ENCODE peak calls at places on chromosomes 5 and 9, in ten cellular contexts. T is IMR-90, E is neural progenitor cell, Q is GM23248, I is H1, M is fibroblast of lung, G is hepatocyte, V is A549, C is endothelial cell of umbilical vein, Y is mesenchymal stem cell. Z is an unnamed sample.

GRCh38 chr5:132090107-132090506 is 16.5 kb downstream of the CSF2 start:
- DNase-seq in T (peak), E (no peak), Q (peak), I (no peak), M (peak), G (no peak), V (peak), C (peak), Y (peak), Z (peak)

GRCh38 chr5:176447538-176447981 is 625 bp upstream of the FAF2 start:
- DNase-seq in T (no peak), E (no peak), Q (no peak), I (peak), M (no peak), G (no peak), V (no peak), C (no peak), Y (no peak), Z (no peak)

GRCh38 chr5:141349917-141350619 is at the start of gene PCDHGB1:
- DNase-seq in T (peak), E (peak), Q (peak), I (peak), M (peak), G (no peak), V (peak), C (no peak), Y (peak), Z (peak)

GRCh38 chr5:17113174-17113941 is 104.1 kb upstream of the BASP1 start:
- DNase-seq in T (peak), E (no peak), Q (peak), I (no peak), M (peak), G (no peak), V (peak), C (no peak), Y (peak), Z (no peak)

GRCh38 chr9:659286-659685 is 182.2 kb upstream of the DMRT1 start:
- DNase-seq in T (no peak), E (no peak), Q (no peak), I (no peak), M (no peak), G (no peak), V (no peak), C (no peak), Y (no peak), Z (no peak)

GRCh38 chr5:54656261-54656728 is 138.7 kb downstream of the SNX18 start:
- DNase-seq in T (no peak), E (no peak), Q (no peak), I (no peak), M (peak), G (no peak), V (no peak), C (no peak), Y (peak), Z (no peak)

GRCh38 chr9:90099262-90099982 is 494.6 kb downstream of the GADD45G start:
- DNase-seq in T (peak), E (peak), Q (peak), I (no peak), M (peak), G (peak), V (peak), C (peak), Y (peak), Z (no peak)

GRCh38 chr9:35755071-35755470 is 995 bp upstream of the MSMP start:
- DNase-seq in T (no peak), E (no peak), Q (no peak), I (no peak), M (no peak), G (no peak), V (no peak), C (peak), Y (no peak), Z (no peak)

GRCh38 chr5:10590226-10591047 is 26.6 kb downstream of the ANKRD33B start:
- DNase-seq in T (peak), E (peak), Q (peak), I (peak), M (peak), G (no peak), V (peak), C (peak), Y (peak), Z (peak)

GRCh38 chr5:16260000-16260399 is 80.4 kb upstream of the MARCHF11 start:
- DNase-seq in T (no peak), E (no peak), Q (no peak), I (no peak), M (no peak), G (no peak), V (no peak), C (no peak), Y (no peak), Z (no peak)

GRCh38 chr5:96565843-96566242 is 96.3 kb upstream of the CAST start:
- DNase-seq in T (peak), E (peak), Q (peak), I (no peak), M (peak), G (no peak), V (peak), C (peak), Y (peak), Z (peak)

GRCh38 chr5:81924467-81924866 is 47.4 kb upstream of the ATG10 start:
- DNase-seq in T (no peak), E (peak), Q (no peak), I (no peak), M (no peak), G (no peak), V (no peak), C (no peak), Y (no peak), Z (no peak)

GRCh38 chr9:89969881-89970639 is 365.2 kb downstream of the GADD45G start:
- DNase-seq in T (no peak), E (no peak), Q (peak), I (no peak), M (no peak), G (no peak), V (no peak), C (no peak), Y (peak), Z (no peak)

GRCh38 chr5:35031276-35031675 is 16.5 kb downstream of the AGXT2 start:
- DNase-seq in T (peak), E (no peak), Q (peak), I (no peak), M (peak), G (no peak), V (no peak), C (no peak), Y (peak), Z (no peak)

GRCh38 chr5:88672644-88673493 is 210.1 kb downstream of the MEF2C start:
- DNase-seq in T (no peak), E (peak), Q (no peak), I (peak), M (peak), G (no peak), V (no peak), C (no peak), Y (no peak), Z (no peak)

GRCh38 chr9:124102363-124102762 is 90.8 kb downstream of the LHX2 start:
- DNase-seq in T (no peak), E (no peak), Q (no peak), I (no peak), M (no peak), G (no peak), V (no peak), C (no peak), Y (no peak), Z (no peak)

GRCh38 chr9:136584401-136585328 is 38.8 kb upstream of the NOTCH1 start:
- DNase-seq in T (no peak), E (no peak), Q (peak), I (no peak), M (no peak), G (peak), V (no peak), C (no peak), Y (no peak), Z (no peak)

GRCh38 chr9:121495976-121496375 is 3.7 kb downstream of the GGTA1 start:
- DNase-seq in T (no peak), E (no peak), Q (no peak), I (no peak), M (no peak), G (no peak), V (no peak), C (no peak), Y (no peak), Z (no peak)

GRCh38 chr9:101176384-101176783 is 147.9 kb downstream of the PLPPR1 start:
- DNase-seq in T (no peak), E (no peak), Q (no peak), I (peak), M (no peak), G (no peak), V (peak), C (no peak), Y (no peak), Z (no peak)

GRCh38 chr5:172133359-172134029 is 54.5 kb downstream of the STK10 start:
- DNase-seq in T (peak), E (no peak), Q (peak), I (no peak), M (peak), G (no peak), V (no peak), C (no peak), Y (peak), Z (peak)

GRCh38 chr9:107358867-107359440 is 75.9 kb downstream of the RAD23B start:
- DNase-seq in T (no peak), E (no peak), Q (no peak), I (no peak), M (no peak), G (no peak), V (no peak), C (no peak), Y (no peak), Z (no peak)

GRCh38 chr5:91296691-91297143 is 86.4 kb downstream of the ARRDC3 start:
- DNase-seq in T (no peak), E (no peak), Q (peak), I (no peak), M (peak), G (no peak), V (peak), C (no peak), Y (no peak), Z (peak)

GRCh38 chr9:4386819-4387218 is 87.0 kb upstream of the GLIS3 start:
- DNase-seq in T (no peak), E (peak), Q (peak), I (no peak), M (no peak), G (no peak), V (peak), C (no peak), Y (no peak), Z (no peak)

GRCh38 chr5:150498501-150498900 is 9.4 kb upstream of the NDST1 start:
- DNase-seq in T (no peak), E (peak), Q (peak), I (peak), M (no peak), G (no peak), V (no peak), C (no peak), Y (no peak), Z (no peak)

GRCh38 chr5:164680216-164680615 is 1174.8 kb downstream of the MAT2B start:
- DNase-seq in T (no peak), E (no peak), Q (no peak), I (no peak), M (no peak), G (no peak), V (no peak), C (no peak), Y (no peak), Z (no peak)

GRCh38 chr5:93145767-93146166 is 435.3 kb downstream of the NR2F1-AS1 start:
- DNase-seq in T (peak), E (no peak), Q (peak), I (no peak), M (peak), G (no peak), V (no peak), C (no peak), Y (no peak), Z (no peak)

GRCh38 chr9:81321551-81321950 is 367.8 kb downstream of the TLE1 start:
- DNase-seq in T (peak), E (no peak), Q (peak), I (no peak), M (peak), G (no peak), V (no peak), C (no peak), Y (no peak), Z (no peak)

GRCh38 chr9:110340306-110340705 is 2.6 kb upstream of the TXNDC8 start:
- DNase-seq in T (no peak), E (peak), Q (peak), I (no peak), M (peak), G (no peak), V (peak), C (no peak), Y (no peak), Z (no peak)

GRCh38 chr5:142618125-142618524 is 67.8 kb downstream of the FGF1 start:
- DNase-seq in T (peak), E (no peak), Q (peak), I (no peak), M (peak), G (no peak), V (no peak), C (peak), Y (peak), Z (no peak)

GRCh38 chr5:65861830-65862241 is 64.5 kb upstream of the ERBIN start:
- DNase-seq in T (peak), E (no peak), Q (peak), I (no peak), M (peak), G (no peak), V (peak), C (no peak), Y (peak), Z (peak)

GRCh38 chr9:121634800-121635261 is 16.6 kb upstream of the DAB2IP start:
- DNase-seq in T (peak), E (peak), Q (peak), I (peak), M (no peak), G (peak), V (peak), C (peak), Y (peak), Z (peak)

GRCh38 chr5:8184455-8185063 is 315.6 kb downstream of the MTRR start:
- DNase-seq in T (peak), E (peak), Q (peak), I (peak), M (no peak), G (peak), V (peak), C (no peak), Y (no peak), Z (no peak)

GRCh38 chr5:93809430-93809829 is 68.0 kb upstream of the POU5F2 start:
- DNase-seq in T (no peak), E (no peak), Q (no peak), I (no peak), M (no peak), G (no peak), V (no peak), C (no peak), Y (no peak), Z (no peak)

GRCh38 chr9:7320139-7320538 is 479.4 kb downstream of the DMAC1 start:
- DNase-seq in T (peak), E (no peak), Q (peak), I (no peak), M (peak), G (peak), V (peak), C (peak), Y (peak), Z (no peak)

GRCh38 chr9:84485539-84485938 is 145.0 kb upstream of the SLC28A3 start:
- DNase-seq in T (no peak), E (no peak), Q (no peak), I (no peak), M (no peak), G (peak), V (no peak), C (no peak), Y (no peak), Z (no peak)

GRCh38 chr9:3856592-3856991 is 330.8 kb upstream of the RFX3 start:
- DNase-seq in T (peak), E (no peak), Q (peak), I (no peak), M (peak), G (no peak), V (no peak), C (no peak), Y (no peak), Z (no peak)

GRCh38 chr9:85414399-85414798 is 327.4 kb downstream of the AGTPBP1 start:
- DNase-seq in T (no peak), E (no peak), Q (no peak), I (no peak), M (no peak), G (no peak), V (no peak), C (no peak), Y (no peak), Z (no peak)

GRCh38 chr5:53607896-53608295 is 47.5 kb downstream of the NDUFS4 start:
- DNase-seq in T (peak), E (no peak), Q (peak), I (no peak), M (peak), G (no peak), V (no peak), C (no peak), Y (no peak), Z (no peak)

DNA sequence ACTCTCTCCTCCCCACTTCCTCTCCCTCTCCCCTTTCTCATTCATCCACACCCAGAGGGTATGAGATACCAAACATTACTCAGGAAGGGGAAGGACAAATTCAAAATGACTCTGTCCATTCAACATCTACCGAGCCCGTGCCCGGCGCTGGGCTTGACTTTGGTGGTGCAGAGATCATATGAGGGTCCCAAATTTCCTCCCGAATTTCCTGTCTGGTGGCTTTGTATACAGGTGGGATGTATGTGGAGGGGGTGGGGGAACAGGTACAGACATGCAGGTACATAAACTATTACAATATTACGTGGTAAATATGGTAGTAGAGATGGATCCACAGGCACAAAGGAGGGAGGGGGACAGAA is 21.8 kb upstream of the GABRP start:
- DNase-seq in T (no peak), E (no peak), Q (no peak), I (no peak), M (no peak), G (no peak), V (no peak), C (no peak), Y (no peak), Z (no peak)
- H3K4me2 ChIP-seq in T (no peak), E (peak), Q (no peak), I (peak), M (no peak), G (no peak), V (no peak), C (no peak), Y (no peak), Z (no peak)

GRCh38 chr5:173246135-173246495 is 11.1 kb upstream of the NKX2-5 start:
- DNase-seq in T (no peak), E (no peak), Q (no peak), I (no peak), M (no peak), G (no peak), V (no peak), C (no peak), Y (no peak), Z (no peak)
- H3K4me2 ChIP-seq in T (no peak), E (peak), Q (no peak), I (peak), M (no peak), G (no peak), V (no peak), C (no peak), Y (no peak), Z (no peak)

GRCh38 chr5:95262933-95263660 is 21.8 kb downstream of the MCTP1 start:
- DNase-seq in T (no peak), E (no peak), Q (no peak), I (no peak), M (no peak), G (peak), V (no peak), C (peak), Y (no peak), Z (no peak)

DNA sequence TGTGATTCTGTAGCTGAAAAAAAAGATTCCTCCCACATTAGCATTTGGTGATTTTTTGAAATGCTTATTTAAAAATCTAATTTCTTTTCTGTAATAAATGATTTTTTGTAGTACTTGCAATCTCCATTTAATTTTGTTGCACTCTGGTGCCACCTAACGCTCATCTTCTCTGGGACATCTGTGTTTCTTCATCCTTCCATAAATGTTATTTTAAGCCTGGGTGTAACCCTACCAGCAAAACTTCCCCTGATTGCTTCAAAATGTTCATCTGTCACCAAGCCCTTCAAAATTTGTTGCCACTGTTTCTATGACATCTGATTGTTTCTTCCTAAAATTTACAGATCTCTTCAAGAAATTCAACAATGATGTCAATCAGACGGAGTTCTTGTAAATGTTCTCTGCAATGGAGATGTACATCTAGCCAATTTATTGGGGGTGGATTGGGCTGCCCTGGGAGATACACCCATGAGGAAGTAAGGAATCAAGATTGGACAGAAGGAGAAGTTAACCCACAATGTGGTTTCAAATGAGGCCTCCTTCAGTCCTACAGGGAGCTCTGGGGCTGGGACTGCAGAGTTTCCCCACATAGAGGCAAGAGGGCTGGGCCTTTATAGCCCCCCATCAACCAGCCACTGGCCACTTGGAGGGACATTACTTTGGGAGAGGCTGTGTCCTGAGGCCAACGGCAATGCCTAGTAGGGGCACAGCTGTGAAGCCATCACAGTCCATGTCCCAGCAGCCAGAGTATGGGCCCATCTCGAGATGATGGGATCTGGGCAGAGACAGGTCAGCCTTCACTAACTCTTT is 23.3 kb downstream of the MCTP1 start:
- DNase-seq in T (peak), E (no peak), Q (peak), I (no peak), M (peak), G (peak), V (peak), C (peak), Y (peak), Z (peak)
- H3K4me2 ChIP-seq in T (no peak), E (no peak), Q (no peak), I (no peak), M (no peak), G (no peak), V (no peak), C (no peak), Y (no peak), Z (no peak)

GRCh38 chr5:112348387-112348786 is 70.7 kb downstream of the EPB41L4A start:
- DNase-seq in T (no peak), E (peak), Q (no peak), I (no peak), M (no peak), G (no peak), V (no peak), C (no peak), Y (no peak), Z (no peak)

GRCh38 chr5:112350626-112351025 is 68.5 kb downstream of the EPB41L4A start:
- DNase-seq in T (no peak), E (no peak), Q (no peak), I (no peak), M (no peak), G (no peak), V (no peak), C (no peak), Y (peak), Z (no peak)

GRCh38 chr5:112348915-112349314 is 70.2 kb downstream of the EPB41L4A start:
- DNase-seq in T (no peak), E (no peak), Q (no peak), I (no peak), M (no peak), G (no peak), V (no peak), C (no peak), Y (no peak), Z (no peak)

GRCh38 chr5:112344540-112344939 is 74.5 kb downstream of the EPB41L4A start:
- DNase-seq in T (no peak), E (no peak), Q (no peak), I (no peak), M (no peak), G (no peak), V (no peak), C (no peak), Y (no peak), Z (no peak)

GRCh38 chr5:112346411-112347044 is 72.5 kb downstream of the EPB41L4A start:
- DNase-seq in T (no peak), E (no peak), Q (no peak), I (no peak), M (no peak), G (no peak), V (no peak), C (no peak), Y (no peak), Z (no peak)
- H3K4me2 ChIP-seq in T (no peak), E (no peak), Q (no peak), I (no peak), M (no peak), G (no peak), V (no peak), C (no peak), Y (no peak), Z (no peak)

GRCh38 chr9:125772740-125773139 is 25.6 kb downstream of the PBX3 start:
- DNase-seq in T (no peak), E (no peak), Q (no peak), I (no peak), M (no peak), G (no peak), V (no peak), C (no peak), Y (no peak), Z (no peak)

GRCh38 chr9:125771037-125771436 is 23.9 kb downstream of the PBX3 start:
- DNase-seq in T (no peak), E (no peak), Q (no peak), I (no peak), M (no peak), G (no peak), V (no peak), C (no peak), Y (no peak), Z (no peak)

GRCh38 chr9:125768803-125769202 is 21.6 kb downstream of the PBX3 start:
- DNase-seq in T (no peak), E (no peak), Q (no peak), I (no peak), M (no peak), G (no peak), V (no peak), C (no peak), Y (no peak), Z (no peak)

GRCh38 chr9:125774106-125774505 is 26.9 kb downstream of the PBX3 start:
- DNase-seq in T (no peak), E (no peak), Q (no peak), I (no peak), M (no peak), G (no peak), V (no peak), C (no peak), Y (no peak), Z (no peak)
- H3K4me2 ChIP-seq in T (no peak), E (no peak), Q (no peak), I (no peak), M (no peak), G (no peak), V (no peak), C (no peak), Y (no peak), Z (no peak)

Z was measured in PC-9.